ENCODE peak calls at places on chromosome 14, in eight cellular contexts. L is kidney epithelial cell; J is AG08396; G is GM12891; Z is HEK293T; Q is AG20443; I is stimulated activated CD4-positive, alpha-beta T cell treated with anti-CD3 and anti-CD28 coated beads, Interleukin-4, amount 100 ng/mL, for 1 hour; F is T follicular helper cell. E is an unnamed sample.

GRCh38 chr14:20413785-20414117 is 450 bp upstream of the TEP1 start:
- DNase-seq in F (no peak), L (no peak), Q (no peak), I (no peak), Z (no peak), G (no peak), J (no peak), E (peak)

GRCh38 chr14:30906752-30907658 is 32.6 kb downstream of the COCH start:
- DNase-seq in Q (no peak), F (no peak), L (no peak), Z (peak), G (no peak), I (no peak), J (no peak), E (no peak)

GRCh38 chr14:68772761-68773381 is 20.0 kb downstream of the ZFP36L1 start:
- DNase-seq in Z (no peak), I (no peak), F (no peak), L (no peak), G (no peak), J (no peak), Q (no peak), E (no peak)

GRCh38 chr14:50607181-50607580 is 47.2 kb downstream of the ATL1 start:
- DNase-seq in G (no peak), Z (no peak), J (peak), Q (peak), F (no peak), L (no peak), I (peak), E (no peak)

GRCh38 chr14:105494606-105494929 is 3.5 kb downstream of the TEDC1 start:
- DNase-seq in Z (no peak), L (no peak), Q (no peak), F (no peak), G (no peak), I (no peak), J (no peak), E (no peak)

GRCh38 chr14:58792421-58792820 is 154.7 kb downstream of the DACT1 start:
- DNase-seq in J (no peak), F (no peak), I (no peak), Z (no peak), Q (no peak), G (no peak), L (no peak), E (no peak)

GRCh38 chr14:89920041-89920440 is 34.5 kb downstream of the EFCAB11 start:
- DNase-seq in L (no peak), J (no peak), I (no peak), F (no peak), G (no peak), Q (no peak), Z (no peak), E (no peak)

GRCh38 chr14:86673523-86673969 is 1143.6 kb downstream of the FLRT2 start:
- DNase-seq in L (no peak), Q (no peak), F (no peak), J (no peak), Z (no peak), I (no peak), G (no peak), E (no peak)

GRCh38 chr14:71094722-71095121 is 187.5 kb downstream of the PCNX1 start:
- DNase-seq in L (no peak), F (no peak), Z (no peak), I (no peak), G (no peak), Q (no peak), J (no peak), E (no peak)

GRCh38 chr14:37232907-37233481 is 35.3 kb downstream of the MIPOL1 start:
- DNase-seq in Z (peak), J (peak), I (no peak), G (no peak), F (no peak), L (no peak), Q (peak), E (peak)

GRCh38 chr14:102424923-102425322 is 62.2 kb downstream of the TECPR2 start:
- DNase-seq in L (no peak), I (no peak), F (no peak), Z (no peak), G (no peak), J (peak), Q (no peak), E (no peak)

E was measured in GM20000.